ENCODE peak calls at places on chromosome 21, in ten cellular contexts. H is GM23338, Q is endothelial cell of umbilical vein, B is breast epithelium, P is Panc1, N is transverse colon, R is esophagus muscularis mucosa, T is K562, K is stomach, J is SK-N-SH. X is an unnamed sample.
A peak's percentile ranks its signal among the peaks of the same experiment; 100 is the strongest.

GRCh38 chr21:43307677-43308070 is 119.3 kb downstream of the SIK1 start:
- DNase-seq in K (no peak), R (no peak), N (no peak), T (no peak), P (no peak), H (no peak), J (no peak), B (no peak), Q (no peak), X (no peak)

GRCh38 chr21:37153193-37153934 is 80.3 kb downstream of the TTC3 start:
- DNase-seq in B (no peak), J (no peak), T (no peak), H (no peak), N (peak; percentile 58), K (no peak), P (no peak), R (no peak), Q (peak; percentile 82), X (no peak)

GRCh38 chr21:26798856-26799751 is 46.1 kb downstream of the ADAMTS1 start:
- DNase-seq in B (no peak), N (no peak), J (no peak), K (no peak), Q (no peak), R (no peak), T (no peak), H (no peak), P (no peak), X (no peak)

GRCh38 chr21:35814858-35815619 is 245.3 kb downstream of the SETD4 start:
- DNase-seq in R (no peak), T (no peak), P (no peak), K (no peak), N (no peak), B (no peak), H (no peak), Q (no peak), J (no peak), X (no peak)

GRCh38 chr21:46191257-46191685 is 7.0 kb upstream of the SPATC1L start:
- DNase-seq in H (no peak), J (peak; percentile 28), K (peak; percentile 21), R (no peak), Q (peak; percentile 66), T (peak; percentile 46), N (no peak), P (no peak), B (peak; percentile 48), X (no peak)

GRCh38 chr21:42991992-42992740 is 17.8 kb downstream of the PKNOX1 start:
- DNase-seq in H (peak; percentile 46), K (no peak), Q (peak; percentile 53), J (no peak), B (no peak), R (peak; percentile 93), P (no peak), N (peak; percentile 61), T (peak; percentile 60), X (peak; percentile 63)

GRCh38 chr21:16420086-16420724 is 690.4 kb downstream of the USP25 start:
- DNase-seq in K (peak; percentile 42), R (no peak), N (no peak), H (no peak), P (no peak), B (no peak), Q (peak; percentile 89), T (no peak), J (peak; percentile 7), X (no peak)

GRCh38 chr21:43287111-43287973 is 118.5 kb downstream of the CRYAA start:
- DNase-seq in H (no peak), T (peak; percentile 50), N (peak; percentile 60), P (no peak), K (peak; percentile 44), J (no peak), Q (no peak), R (no peak), B (no peak), X (no peak)

GRCh38 chr21:45917241-45917640 is 64.3 kb upstream of the COL6A1 start:
- DNase-seq in B (no peak), Q (no peak), P (no peak), T (no peak), H (no peak), J (no peak), R (no peak), N (no peak), K (no peak), X (no peak)

GRCh38 chr21:46431884-46432488 is 26.7 kb upstream of the DIP2A start:
- DNase-seq in K (no peak), Q (no peak), P (no peak), B (no peak), H (no peak), N (no peak), R (no peak), T (no peak), J (no peak), X (no peak)

GRCh38 chr21:15706686-15707085 is 23.1 kb upstream of the USP25 start:
- DNase-seq in R (no peak), Q (peak; percentile 95), H (no peak), J (no peak), P (no peak), K (peak; percentile 32), N (peak; percentile 23), T (no peak), B (no peak), X (no peak)

GRCh38 chr21:42419845-42420244 is 16.1 kb downstream of the UBASH3A start:
- DNase-seq in Q (no peak), N (no peak), R (no peak), B (no peak), T (no peak), H (no peak), P (no peak), J (no peak), K (no peak), X (no peak)

GRCh38 chr21:42533963-42534355 is 20.3 kb downstream of the SLC37A1 start:
- DNase-seq in H (no peak), P (no peak), Q (no peak), B (no peak), R (no peak), J (no peak), N (peak; percentile 3), K (no peak), T (no peak), X (no peak)

GRCh38 chr21:17709266-17709611 is 96.5 kb upstream of the BTG3 start:
- DNase-seq in K (no peak), H (no peak), J (no peak), Q (no peak), P (no peak), R (no peak), N (no peak), B (no peak), T (no peak), X (no peak)

DNA sequence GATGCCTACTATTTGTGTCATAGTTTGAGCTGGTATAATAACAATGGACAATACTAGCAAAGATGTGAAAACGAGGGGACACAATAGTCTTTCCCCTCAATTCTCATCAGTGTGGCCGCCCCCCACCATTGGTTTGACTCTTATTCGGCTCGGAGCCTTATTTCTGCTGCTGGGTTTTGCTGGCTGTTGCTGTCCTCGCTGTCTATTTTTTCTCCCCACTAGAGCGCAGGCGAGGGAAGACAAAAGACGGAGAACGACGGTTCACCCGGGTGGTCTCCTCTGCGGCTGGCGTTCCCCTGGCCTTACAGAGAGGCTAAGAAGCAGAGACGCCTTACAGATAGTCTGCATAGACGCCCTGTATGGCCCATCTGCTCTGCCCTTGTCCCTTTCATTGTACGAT is 19.4 kb downstream of the CLIC6 start:
- DNase-seq in P (no peak), J (peak; percentile 70), N (no peak), T (peak; percentile 54), Q (no peak), B (no peak), H (peak; percentile 84), K (no peak), R (no peak), X (no peak)
- TF ChIP-seq CTCF in P (no peak), J (peak; percentile 77), N (no peak), T (peak; percentile 58), Q (peak; percentile 23), B (no peak), H (peak; percentile 55), K (no peak), R (no peak), X (no peak)

GRCh38 chr21:31084689-31085088 is 46.4 kb upstream of the KRTAP19-8 start:
- DNase-seq in J (no peak), B (no peak), N (no peak), Q (no peak), P (no peak), K (no peak), T (no peak), R (peak; percentile 29), H (no peak), X (no peak)

GRCh38 chr21:31092867-31093266 is 54.6 kb upstream of the KRTAP19-8 start:
- DNase-seq in Q (no peak), H (no peak), T (no peak), J (no peak), B (no peak), N (no peak), P (no peak), R (no peak), K (no peak), X (no peak)

DNA sequence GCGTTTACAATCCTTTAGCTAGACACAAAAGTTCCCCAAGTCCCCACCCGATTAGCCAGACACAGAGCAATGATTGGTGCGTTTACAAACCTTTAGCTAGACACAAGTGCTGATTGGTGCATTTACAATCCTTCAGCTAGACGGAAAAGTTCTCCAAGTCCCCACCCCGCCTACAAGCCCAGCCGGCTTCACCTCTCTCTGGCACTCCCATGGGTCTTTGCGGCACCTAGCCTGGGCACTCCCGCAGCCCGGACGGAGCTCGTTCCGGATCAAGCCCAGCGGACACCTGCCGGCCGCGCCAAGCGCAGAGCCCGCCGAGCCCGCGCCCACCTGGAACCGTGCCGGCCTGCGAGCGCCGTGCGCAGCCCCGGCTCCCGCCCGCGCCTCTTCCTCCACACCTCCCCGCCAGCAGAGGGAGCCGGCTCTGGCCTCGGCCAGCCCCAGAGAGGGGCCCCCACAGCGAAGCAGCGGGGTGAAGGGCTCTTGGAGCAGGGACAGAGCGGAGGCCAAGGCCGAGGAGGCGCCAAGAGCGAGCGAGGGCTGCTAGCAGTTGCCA is 50.0 kb upstream of the KRTAP19-8 start:
- DNase-seq in J (no peak), P (no peak), Q (no peak), N (no peak), R (peak; percentile 42), T (no peak), B (no peak), K (no peak), H (peak; percentile 61), X (no peak)
- H3K27ac ChIP-seq in J (no peak overlapping the region), P (no peak overlapping the region), Q (no peak overlapping the region), N (no peak overlapping the region), R (no peak overlapping the region), T (no peak overlapping the region), B (no peak overlapping the region), K (no peak overlapping the region), H (no peak overlapping the region), X (no peak overlapping the region)

GRCh38 chr21:41124626-41125240 is 43.2 kb upstream of the BACE2 start:
- DNase-seq in Q (no peak), J (no peak), R (no peak), B (no peak), H (no peak), N (no peak), P (no peak), T (no peak), K (no peak), X (no peak)
- TF ChIP-seq POLR2AphosphoS5 in Q (no peak), J (no peak), R (peak; percentile 7), B (no peak), H (no peak), N (no peak), P (no peak), T (no peak), K (no peak), X (no peak)

DNA sequence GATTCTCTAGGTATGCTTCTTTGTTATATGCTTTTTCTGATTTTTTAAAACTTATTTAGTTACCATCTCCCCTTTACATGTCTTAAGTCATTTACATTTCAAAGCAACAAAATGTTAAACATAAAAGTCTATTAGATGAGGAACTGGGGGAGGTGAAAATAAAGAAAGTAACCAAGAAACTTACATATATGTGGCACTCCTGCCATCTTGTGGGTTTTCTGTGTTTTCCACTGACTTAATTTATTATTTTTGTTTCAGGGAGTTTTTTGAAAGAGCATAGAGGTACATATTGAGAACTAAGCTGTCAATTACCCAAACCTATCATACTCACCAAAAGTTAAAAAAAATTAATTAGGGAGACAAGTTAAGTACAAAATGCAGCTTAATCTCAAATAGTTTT is 1531.1 kb downstream of the MRPL39 start:
- DNase-seq in N (no peak), H (no peak), T (no peak), K (no peak), R (no peak), Q (peak; percentile 36), J (no peak), P (no peak), B (no peak), X (no peak)
- TF ChIP-seq CTCF in N (no peak), H (peak; percentile 19), T (no peak), K (no peak), R (no peak), Q (no peak), J (peak; percentile 53), P (no peak), B (no peak), X (no peak)

X was measured in HL-60.